ENCODE peak calls at places on chromosomes 2 and 18, in seven cellular contexts. Y is nucleus accumbens; S is fibroblast of the aortic adventitia; A is HCT116; X is GM13977; D is stimulated activated CD8-positive, alpha-beta memory T cell treated with anti-CD3 and anti-CD28 coated beads, Interleukin-2, amount 100 ng/mL, for 1 hour; C is GM06990. T is an unnamed sample.
A peak's percentile ranks its signal among the peaks of the same experiment; 100 is the strongest.

GRCh38 chr2:183081908-183082307 is 3.4 kb downstream of the DUSP19 start:
- DNase-seq in Y (no peak), S (peak; percentile 56), A (no peak), X (no peak), D (no peak), C (no peak), T (peak; percentile 7)

GRCh38 chr2:19797871-19798270 is 103.9 kb downstream of the TTC32 start:
- DNase-seq in Y (no peak), S (peak; percentile 48), A (no peak), X (no peak), D (no peak), C (no peak), T (peak; percentile 91)

GRCh38 chr18:55763805-55764204 is 175.8 kb upstream of the TCF4 start:
- DNase-seq in Y (no peak), S (no peak), A (no peak), X (no peak), D (no peak), C (no peak), T (no peak)

GRCh38 chr2:6113796-6114195 is 421.6 kb downstream of the SOX11 start:
- DNase-seq in Y (no peak), S (no peak), A (no peak), X (no peak), D (no peak), C (no peak), T (no peak)

GRCh38 chr2:31193806-31194205 is 23.5 kb downstream of the CAPN14 start:
- DNase-seq in Y (no peak), S (no peak), A (no peak), X (no peak), D (no peak), C (no peak), T (no peak)

GRCh38 chr2:70115646-70116442 is 28.6 kb downstream of the PCBP1 start:
- DNase-seq in Y (no peak), S (no peak), A (no peak), X (no peak), D (no peak), C (no peak), T (no peak)

GRCh38 chr2:70743677-70744076 is 24.3 kb downstream of the ADD2 start:
- DNase-seq in Y (no peak), S (no peak), A (no peak), X (no peak), D (no peak), C (no peak), T (no peak)

GRCh38 chr2:65064728-65065552 is 8.7 kb downstream of the CEP68 start:
- DNase-seq in Y (peak; percentile 29), S (peak; percentile 97), A (no peak), X (peak; percentile 76), D (no peak), C (peak; percentile 70), T (peak; percentile 62)

GRCh38 chr2:215415218-215415617 is 20.6 kb downstream of the FN1 start:
- DNase-seq in Y (no peak), S (no peak), A (no peak), X (no peak), D (no peak), C (no peak), T (no peak)

GRCh38 chr2:221673248-221673647 is 101.1 kb upstream of the EPHA4 start:
- DNase-seq in Y (no peak), S (peak; percentile 17), A (no peak), X (no peak), D (no peak), C (no peak), T (no peak)

GRCh38 chr2:196143641-196144236 is 27.6 kb downstream of the STK17B start:
- DNase-seq in Y (no peak), S (peak; percentile 67), A (no peak), X (no peak), D (no peak), C (no peak), T (no peak)

GRCh38 chr18:478679-479078 is 21.8 kb downstream of the COLEC12 start:
- DNase-seq in Y (no peak), S (peak; percentile 37), A (no peak), X (no peak), D (no peak), C (no peak), T (peak; percentile 58)

GRCh38 chr18:11726556-11726955 is 37.5 kb downstream of the GNAL start:
- DNase-seq in Y (no peak), S (no peak), A (no peak), X (no peak), D (no peak), C (no peak), T (peak; percentile 27)

GRCh38 chr2:174800436-174801195 is 36.3 kb upstream of the CHRNA1 start:
- DNase-seq in Y (no peak), S (no peak), A (no peak), X (no peak), D (no peak), C (no peak), T (no peak)

GRCh38 chr2:237483018-237483731 is 3.9 kb upstream of the MLPH start:
- DNase-seq in Y (no peak), S (peak; percentile 57), A (no peak), X (no peak), D (no peak), C (no peak), T (peak; percentile 60)

GRCh38 chr2:69774984-69775982 is 33.3 kb downstream of the ANXA4 start:
- DNase-seq in Y (no peak), S (peak; percentile 43), A (no peak), X (peak; percentile 43), D (no peak), C (no peak), T (no peak)

GRCh38 chr2:10124538-10125045 is 2.1 kb downstream of the RRM2 start:
- DNase-seq in Y (no peak), S (peak; percentile 84), A (no peak), X (peak; percentile 62), D (no peak), C (no peak), T (peak; percentile 74)

GRCh38 chr2:161418715-161419337 is 2.7 kb downstream of the TBR1 start:
- DNase-seq in Y (no peak), S (no peak), A (no peak), X (no peak), D (no peak), C (peak; percentile 33), T (no peak)

GRCh38 chr18:75977069-75977468 is 518.0 kb downstream of the ZNF516 start:
- DNase-seq in Y (no peak), S (no peak), A (no peak), X (no peak), D (no peak), C (no peak), T (no peak)

GRCh38 chr2:162196611-162197010 is 44.6 kb upstream of the GCG start:
- DNase-seq in Y (no peak), S (peak; percentile 57), A (no peak), X (no peak), D (no peak), C (no peak), T (peak; percentile 84)

GRCh38 chr2:142140434-142140845 is 9.6 kb upstream of the LRP1B start:
- DNase-seq in Y (no peak), S (peak; percentile 40), A (peak; percentile 19), X (no peak), D (no peak), C (peak; percentile 6), T (peak; percentile 22)

GRCh38 chr18:2411381-2411977 is 159.8 kb downstream of the METTL4 start:
- DNase-seq in Y (no peak), S (peak; percentile 81), A (no peak), X (no peak), D (no peak), C (no peak), T (peak; percentile 62)

GRCh38 chr2:38155-38554 is 8.2 kb downstream of the FAM110C start:
- DNase-seq in Y (no peak), S (no peak), A (peak; percentile 56), X (no peak), D (no peak), C (no peak), T (no peak)

GRCh38 chr18:60585670-60586069 is 213.1 kb upstream of the MC4R start:
- DNase-seq in Y (no peak), S (no peak), A (no peak), X (no peak), D (no peak), C (no peak), T (no peak)

GRCh38 chr2:46299365-46300263 is 2.4 kb downstream of the EPAS1 start:
- DNase-seq in Y (peak; percentile 9), S (peak; percentile 81), A (no peak), X (peak; percentile 48), D (no peak), C (no peak), T (peak; percentile 83)

GRCh38 chr2:237919593-237919992 is 47.2 kb upstream of the UBE2F start:
- DNase-seq in Y (no peak), S (no peak), A (no peak), X (no peak), D (no peak), C (no peak), T (no peak)

GRCh38 chr2:28981016-28981441 is at the start of gene TOGARAM2:
- DNase-seq in Y (no peak), S (peak; percentile 13), A (no peak), X (no peak), D (no peak), C (no peak), T (peak; percentile 62)

GRCh38 chr2:109463891-109464290 is 149.9 kb downstream of the SEPTIN10 start:
- DNase-seq in Y (no peak), S (no peak), A (no peak), X (no peak), D (no peak), C (no peak), T (no peak)

GRCh38 chr2:11746807-11747459 is 501 bp downstream of the LPIN1 start:
- DNase-seq in Y (no peak), S (no peak), A (no peak), X (no peak), D (no peak), C (no peak), T (no peak)

GRCh38 chr18:24421831-24422230 is 4.6 kb upstream of the IMPACT start:
- DNase-seq in Y (no peak), S (no peak), A (no peak), X (no peak), D (no peak), C (no peak), T (no peak)

GRCh38 chr2:40220177-40220925 is 231.5 kb downstream of the SLC8A1 start:
- DNase-seq in Y (no peak), S (peak; percentile 87), A (no peak), X (no peak), D (no peak), C (no peak), T (peak; percentile 62)

GRCh38 chr2:69911985-69912563 is 2.8 kb upstream of the MXD1 start:
- DNase-seq in Y (no peak), S (peak; percentile 74), A (peak; percentile 46), X (no peak), D (no peak), C (no peak), T (peak; percentile 51)